ENCODE peak calls at places on chromosomes 3 and 15, in six cellular contexts. A is HFFc6; S is fibroblast of pulmonary artery; D is GM12865; Q is mammary epithelial cell; K is stimulated activated CD8-positive, alpha-beta memory T cell treated with anti-CD3 and anti-CD28 coated beads, Interleukin-15, amount 100 ng/mL, for 4 hours. T is an unnamed sample.

GRCh38 chr15:87816016-87816415 is 440.5 kb downstream of the NTRK3 start:
- DNase-seq in D (no peak), S (no peak), Q (no peak), K (no peak), A (peak; percentile 3), T (no peak)

GRCh38 chr3:189349772-189350171 is 178.0 kb downstream of the TPRG1 start:
- DNase-seq in K (no peak), D (peak; percentile 12), A (no peak), S (no peak), Q (no peak), T (peak; percentile 22)

GRCh38 chr15:41561777-41562145 is 2.7 kb downstream of the TYRO3 start:
- DNase-seq in K (no peak), A (no peak), S (peak; percentile 81), D (no peak), Q (no peak), T (no peak)

GRCh38 chr3:134449277-134449676 is 36.5 kb downstream of the ANAPC13 start:
- DNase-seq in S (peak; percentile 68), K (no peak), D (peak; percentile 25), A (peak; percentile 59), Q (peak; percentile 45), T (peak; percentile 4)

GRCh38 chr3:52606373-52607085 is 70.1 kb downstream of the UQCC5 start:
- DNase-seq in Q (peak; percentile 92), S (peak; percentile 54), D (no peak), A (peak; percentile 17), K (no peak), T (peak; percentile 38)

GRCh38 chr3:58528629-58529028 is 8.4 kb downstream of the ACOX2 start:
- DNase-seq in S (peak; percentile 78), K (no peak), Q (peak; percentile 69), D (no peak), A (peak; percentile 15), T (peak; percentile 71)

GRCh38 chr3:133038089-133038730 is at the start of gene TMEM108:
- DNase-seq in K (no peak), D (no peak), S (peak; percentile 56), A (no peak), Q (peak; percentile 11), T (peak; percentile 36)

GRCh38 chr15:99167201-99167600 is 62.3 kb downstream of the SYNM start:
- DNase-seq in D (no peak), A (no peak), K (no peak), Q (no peak), S (no peak), T (no peak)

GRCh38 chr3:31035681-31036080 is 141.2 kb upstream of the GADL1 start:
- DNase-seq in S (no peak), D (no peak), K (no peak), Q (no peak), A (no peak), T (no peak)

GRCh38 chr3:78235841-78236240 is 1195.9 kb downstream of the ROBO2 start:
- DNase-seq in D (no peak), A (no peak), Q (no peak), S (no peak), K (no peak), T (no peak)

GRCh38 chr3:41418961-41419691 is 219.8 kb downstream of the CTNNB1 start:
- DNase-seq in K (no peak), D (no peak), A (peak; percentile 51), S (peak; percentile 28), Q (peak; percentile 32), T (peak; percentile 64)

GRCh38 chr3:117017135-117017990 is 307.8 kb downstream of the TUSC7 start:
- DNase-seq in S (no peak), D (peak; percentile 52), A (no peak), K (no peak), Q (no peak), T (no peak)

GRCh38 chr3:33211444-33211843 is 7.2 kb downstream of the SUSD5 start:
- DNase-seq in Q (peak; percentile 82), D (no peak), S (peak; percentile 85), A (peak; percentile 82), K (no peak), T (peak; percentile 65)